ENCODE peak calls at places on chromosomes 5 and 9, in eight cellular contexts. One of them, this sample, is unnamed.

GRCh38 chr5:181187500-181188213 is 17.3 kb downstream of the TRIM7 start:
- DNase-seq in adrenal gland: peak; percentile 76
- DNase-seq in psoas muscle: peak; percentile 89
- DNase-seq in astrocyte: peak; percentile 76
- DNase-seq in K562: peak; percentile 66
- DNase-seq in tibial nerve: peak; percentile 77
- DNase-seq in HL-60: no peak
- DNase-seq in NB4: peak; percentile 82
- DNase-seq in this sample: peak; percentile 57

GRCh38 chr5:429453-430188 is 13.4 kb upstream of the EXOC3 start:
- DNase-seq in HL-60: no peak
- DNase-seq in NB4: no peak
- DNase-seq in adrenal gland: no peak
- DNase-seq in astrocyte: peak; percentile 42
- DNase-seq in tibial nerve: peak; percentile 31
- DNase-seq in K562: peak; percentile 15
- DNase-seq in psoas muscle: peak; percentile 34
- DNase-seq in this sample: no peak

GRCh38 chr5:171207256-171207866 is 101.7 kb upstream of the TLX3 start:
- DNase-seq in NB4: peak; percentile 63
- DNase-seq in adrenal gland: no peak
- DNase-seq in psoas muscle: no peak
- DNase-seq in astrocyte: peak; percentile 4
- DNase-seq in HL-60: peak; percentile 2
- DNase-seq in tibial nerve: peak; percentile 40
- DNase-seq in K562: peak; percentile 34
- DNase-seq in this sample: no peak

GRCh38 chr9:112054916-112055315 is 120.2 kb downstream of the SUSD1 start:
- DNase-seq in astrocyte: no peak
- DNase-seq in adrenal gland: no peak
- DNase-seq in HL-60: no peak
- DNase-seq in psoas muscle: no peak
- DNase-seq in NB4: no peak
- DNase-seq in K562: no peak
- DNase-seq in tibial nerve: no peak
- DNase-seq in this sample: no peak

GRCh38 chr9:34457266-34458012 is 931 bp downstream of the FAM219A start:
- DNase-seq in tibial nerve: peak; percentile 45
- DNase-seq in adrenal gland: peak; percentile 84
- DNase-seq in HL-60: no peak
- DNase-seq in NB4: peak; percentile 41
- DNase-seq in K562: peak; percentile 24
- DNase-seq in astrocyte: peak; percentile 69
- DNase-seq in psoas muscle: peak; percentile 89
- DNase-seq in this sample: peak; percentile 33

GRCh38 chr9:84140535-84141101 is 160.0 kb downstream of the RMI1 start:
- DNase-seq in K562: no peak
- DNase-seq in adrenal gland: peak; percentile 24
- DNase-seq in HL-60: no peak
- DNase-seq in astrocyte: peak; percentile 8
- DNase-seq in tibial nerve: no peak
- DNase-seq in NB4: no peak
- DNase-seq in psoas muscle: peak; percentile 54
- DNase-seq in this sample: no peak

GRCh38 chr5:42952575-42952974 is 87.5 kb downstream of the ANXA2R start:
- DNase-seq in psoas muscle: no peak
- DNase-seq in K562: no peak
- DNase-seq in NB4: no peak
- DNase-seq in HL-60: no peak
- DNase-seq in adrenal gland: no peak
- DNase-seq in astrocyte: no peak
- DNase-seq in tibial nerve: no peak
- DNase-seq in this sample: no peak

GRCh38 chr9:31089822-31090221 is 1294.6 kb upstream of the ACO1 start:
- DNase-seq in psoas muscle: no peak
- DNase-seq in NB4: peak; percentile 18
- DNase-seq in adrenal gland: no peak
- DNase-seq in astrocyte: peak; percentile 74
- DNase-seq in HL-60: no peak
- DNase-seq in tibial nerve: no peak
- DNase-seq in K562: no peak
- DNase-seq in this sample: no peak

GRCh38 chr9:84667571-84668203 is 1.8 kb upstream of the NTRK2 start:
- DNase-seq in tibial nerve: peak; percentile 37
- DNase-seq in NB4: no peak
- DNase-seq in K562: peak; percentile 6
- DNase-seq in astrocyte: peak; percentile 37
- DNase-seq in adrenal gland: no peak
- DNase-seq in psoas muscle: no peak
- DNase-seq in HL-60: peak; percentile 24
- DNase-seq in this sample: no peak

GRCh38 chr5:98726258-98726657 is 47.2 kb upstream of the RGMB start:
- DNase-seq in NB4: no peak
- DNase-seq in adrenal gland: no peak
- DNase-seq in astrocyte: no peak
- DNase-seq in HL-60: no peak
- DNase-seq in tibial nerve: no peak
- DNase-seq in K562: no peak
- DNase-seq in psoas muscle: no peak
- DNase-seq in this sample: no peak

GRCh38 chr9:38392235-38393127 is at the start of gene ALDH1B1:
- DNase-seq in NB4: peak; percentile 80
- DNase-seq in tibial nerve: peak; percentile 57
- DNase-seq in psoas muscle: peak; percentile 90
- DNase-seq in adrenal gland: peak; percentile 89
- DNase-seq in HL-60: peak; percentile 68
- DNase-seq in astrocyte: peak; percentile 73
- DNase-seq in K562: peak; percentile 99
- DNase-seq in this sample: peak; percentile 74

GRCh38 chr5:134506054-134507039 is 19.1 kb upstream of the JADE2 start:
- DNase-seq in NB4: no peak
- DNase-seq in astrocyte: no peak
- DNase-seq in adrenal gland: peak; percentile 87
- DNase-seq in HL-60: no peak
- DNase-seq in psoas muscle: peak; percentile 82
- DNase-seq in tibial nerve: no peak
- DNase-seq in K562: peak; percentile 63
- DNase-seq in this sample: no peak

GRCh38 chr5:90747175-90747574 is 188.6 kb downstream of the ADGRV1 start:
- DNase-seq in tibial nerve: no peak
- DNase-seq in HL-60: no peak
- DNase-seq in adrenal gland: no peak
- DNase-seq in K562: peak; percentile 18
- DNase-seq in psoas muscle: no peak
- DNase-seq in astrocyte: peak; percentile 51
- DNase-seq in NB4: no peak
- DNase-seq in this sample: no peak

GRCh38 chr9:34550681-34551270 is 28.0 kb upstream of the ENHO start:
- DNase-seq in adrenal gland: no peak
- DNase-seq in tibial nerve: no peak
- DNase-seq in NB4: no peak
- DNase-seq in psoas muscle: no peak
- DNase-seq in HL-60: no peak
- DNase-seq in K562: no peak
- DNase-seq in astrocyte: no peak
- DNase-seq in this sample: no peak

GRCh38 chr5:1800470-1801060 is 642 bp upstream of the NDUFS6 start:
- DNase-seq in psoas muscle: no peak
- DNase-seq in HL-60: no peak
- DNase-seq in K562: no peak
- DNase-seq in astrocyte: peak; percentile 24
- DNase-seq in adrenal gland: no peak
- DNase-seq in NB4: peak; percentile 57
- DNase-seq in tibial nerve: no peak
- DNase-seq in this sample: no peak

GRCh38 chr9:125405938-125406811 is 144.5 kb downstream of the GAPVD1 start:
- DNase-seq in K562: peak; percentile 75
- DNase-seq in adrenal gland: no peak
- DNase-seq in astrocyte: no peak
- DNase-seq in tibial nerve: no peak
- DNase-seq in psoas muscle: no peak
- DNase-seq in NB4: no peak
- DNase-seq in HL-60: no peak
- DNase-seq in this sample: no peak

GRCh38 chr9:91907387-91908292 is 42.4 kb downstream of the ROR2 start:
- DNase-seq in K562: peak; percentile 49
- DNase-seq in tibial nerve: no peak
- DNase-seq in adrenal gland: no peak
- DNase-seq in NB4: no peak
- DNase-seq in astrocyte: peak; percentile 30
- DNase-seq in HL-60: no peak
- DNase-seq in psoas muscle: no peak
- DNase-seq in this sample: no peak

GRCh38 chr5:21152611-21153010 is 1164.6 kb upstream of the CDH18 start:
- DNase-seq in K562: no peak
- DNase-seq in NB4: peak; percentile 63
- DNase-seq in astrocyte: peak; percentile 96
- DNase-seq in HL-60: no peak
- DNase-seq in tibial nerve: no peak
- DNase-seq in psoas muscle: no peak
- DNase-seq in adrenal gland: no peak
- DNase-seq in this sample: no peak
- TF ChIP-seq CTCF in K562: no peak
- TF ChIP-seq CTCF in NB4: no peak
- TF ChIP-seq CTCF in astrocyte: no peak
- TF ChIP-seq CTCF in HL-60: no peak
- TF ChIP-seq CTCF in tibial nerve: no peak
- TF ChIP-seq CTCF in psoas muscle: no peak
- TF ChIP-seq CTCF in adrenal gland: no peak
- TF ChIP-seq CTCF in this sample: no peak

GRCh38 chr9:15512204-15512603 is 1.4 kb upstream of the PSIP1 start:
- DNase-seq in psoas muscle: no peak
- DNase-seq in K562: no peak
- DNase-seq in HL-60: no peak
- DNase-seq in NB4: peak; percentile 35
- DNase-seq in astrocyte: no peak
- DNase-seq in tibial nerve: no peak
- DNase-seq in adrenal gland: no peak
- DNase-seq in this sample: no peak

GRCh38 chr9:15510789-15511575 is at the start of gene PSIP1:
- DNase-seq in K562: peak; percentile 69
- DNase-seq in HL-60: peak; percentile 32
- DNase-seq in astrocyte: peak; percentile 69
- DNase-seq in tibial nerve: peak; percentile 64
- DNase-seq in adrenal gland: peak; percentile 76
- DNase-seq in NB4: peak; percentile 99
- DNase-seq in psoas muscle: peak; percentile 88
- DNase-seq in this sample: peak; percentile 87

GRCh38 chr9:15512889-15513288 is 2.1 kb upstream of the PSIP1 start:
- DNase-seq in HL-60: no peak
- DNase-seq in NB4: no peak
- DNase-seq in psoas muscle: no peak
- DNase-seq in tibial nerve: no peak
- DNase-seq in adrenal gland: no peak
- DNase-seq in astrocyte: no peak
- DNase-seq in K562: no peak
- DNase-seq in this sample: no peak

GRCh38 chr9:15509931-15510788 is 610 bp downstream of the PSIP1 start:
- DNase-seq in astrocyte: no peak
- DNase-seq in adrenal gland: peak; percentile 44
- DNase-seq in tibial nerve: no peak
- DNase-seq in K562: peak; percentile 71
- DNase-seq in HL-60: no peak
- DNase-seq in NB4: peak; percentile 74
- DNase-seq in psoas muscle: peak; percentile 64
- DNase-seq in this sample: no peak

DNA sequence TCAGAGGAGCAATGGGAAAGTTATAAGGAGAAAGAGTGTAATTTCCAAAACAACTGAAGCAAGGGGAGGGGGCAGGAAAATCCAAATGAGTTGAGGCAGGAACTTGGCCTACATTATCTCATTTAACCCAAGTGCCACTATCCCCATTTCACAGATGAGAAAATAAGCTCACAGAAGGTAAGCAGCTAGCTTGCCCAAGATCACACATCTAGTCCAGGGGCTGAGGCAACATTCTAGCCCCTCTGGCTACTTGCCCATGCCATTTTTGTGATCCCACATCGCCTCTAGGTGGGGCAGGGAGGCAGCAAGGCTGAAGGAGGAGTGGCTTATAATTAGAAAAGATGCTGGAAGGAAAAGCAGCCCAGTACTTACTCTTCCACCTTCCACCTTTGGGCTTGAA is 2.6 kb upstream of the PSIP1 start:
- DNase-seq in adrenal gland: no peak
- DNase-seq in psoas muscle: no peak
- DNase-seq in HL-60: no peak
- DNase-seq in K562: peak; percentile 16
- DNase-seq in astrocyte: no peak
- DNase-seq in tibial nerve: no peak
- DNase-seq in NB4: peak; percentile 63
- DNase-seq in this sample: no peak
- TF ChIP-seq CTCF in adrenal gland: no peak
- TF ChIP-seq CTCF in psoas muscle: no peak
- TF ChIP-seq CTCF in HL-60: no peak
- TF ChIP-seq CTCF in K562: peak; percentile 44
- TF ChIP-seq CTCF in astrocyte: no peak
- TF ChIP-seq CTCF in tibial nerve: no peak
- TF ChIP-seq CTCF in NB4: peak; percentile 54
- TF ChIP-seq CTCF in this sample: no peak

DNA sequence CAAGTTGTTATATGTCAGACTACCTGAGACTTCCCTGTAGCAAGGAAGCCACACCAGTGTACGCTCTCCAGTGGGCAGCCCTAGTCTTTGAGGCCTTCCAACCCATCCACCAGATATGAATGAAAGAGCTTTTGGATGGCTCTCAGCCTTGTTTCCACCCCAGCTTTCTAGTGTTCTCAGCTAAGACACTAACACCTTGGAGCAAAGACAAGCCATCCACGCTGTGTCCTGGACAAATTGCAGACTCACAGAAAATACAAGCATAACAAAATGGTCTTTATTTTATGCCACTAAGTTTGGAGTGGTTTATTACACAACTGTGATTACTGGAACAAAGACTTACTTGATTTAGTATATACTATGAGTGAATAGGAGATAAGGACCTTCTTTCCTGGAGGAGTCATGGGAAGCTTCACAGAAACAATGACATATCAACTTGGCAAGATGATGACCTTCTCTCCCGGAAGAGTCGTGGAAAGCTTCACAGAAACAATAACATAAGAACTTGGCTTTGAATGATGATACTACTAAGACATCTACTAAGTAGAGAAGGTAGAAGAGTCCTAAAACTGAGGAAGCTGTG is 134.0 kb upstream of the VCAN start:
- DNase-seq in NB4: no peak
- DNase-seq in K562: no peak
- DNase-seq in psoas muscle: no peak
- DNase-seq in astrocyte: peak; percentile 12
- DNase-seq in tibial nerve: no peak
- DNase-seq in HL-60: no peak
- DNase-seq in adrenal gland: no peak
- DNase-seq in this sample: no peak
- TF ChIP-seq CTCF in NB4: no peak
- TF ChIP-seq CTCF in K562: no peak
- TF ChIP-seq CTCF in psoas muscle: no peak
- TF ChIP-seq CTCF in astrocyte: no peak
- TF ChIP-seq CTCF in tibial nerve: no peak
- TF ChIP-seq CTCF in HL-60: no peak
- TF ChIP-seq CTCF in adrenal gland: no peak
- TF ChIP-seq CTCF in this sample: no peak

DNA sequence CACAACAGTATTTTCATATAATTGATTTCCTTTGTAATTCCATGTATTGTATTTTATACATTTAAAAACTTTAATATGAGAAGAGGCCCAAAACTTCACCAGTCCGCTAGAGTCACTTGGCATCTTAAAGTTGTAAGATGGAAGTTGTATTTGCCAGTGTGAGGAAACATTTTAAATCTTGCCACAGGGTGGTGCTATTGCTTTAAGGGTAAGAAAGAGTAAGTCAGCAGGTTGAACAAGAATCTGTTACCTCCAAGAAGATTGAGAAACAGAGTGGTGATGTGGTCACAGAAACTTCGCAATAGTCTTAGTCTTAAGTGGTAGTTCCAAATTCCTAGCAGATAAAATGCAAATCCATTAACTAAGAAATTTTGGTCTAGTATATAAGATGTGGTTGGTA is 39.8 kb upstream of the RANBP6 start:
- DNase-seq in NB4: peak; percentile 98
- DNase-seq in tibial nerve: peak; percentile 85
- DNase-seq in adrenal gland: peak; percentile 63
- DNase-seq in K562: peak; percentile 39
- DNase-seq in astrocyte: peak; percentile 80
- DNase-seq in HL-60: peak; percentile 93
- DNase-seq in psoas muscle: no peak
- DNase-seq in this sample: no peak
- TF ChIP-seq CTCF in NB4: peak; percentile 76
- TF ChIP-seq CTCF in tibial nerve: peak; percentile 43
- TF ChIP-seq CTCF in adrenal gland: peak; percentile 41
- TF ChIP-seq CTCF in K562: peak; percentile 49
- TF ChIP-seq CTCF in astrocyte: peak; percentile 56
- TF ChIP-seq CTCF in HL-60: peak; percentile 28
- TF ChIP-seq CTCF in psoas muscle: peak; percentile 68
- TF ChIP-seq CTCF in this sample: peak; percentile 41